ENCODE peak calls at places on chromosome 4, in six cellular contexts. One of them, this sample, is unnamed. For H3K4me1 and H3K9me3, the result is how much of the 10 kb centered on the place peaks cover.

GRCh38 chr4:174318829-174319764 is 35.4 kb downstream of the CEP44 start:
- DNase-seq in cardiac muscle cell: peak
- DNase-seq in right lobe of liver: no peak
- DNase-seq in body of pancreas: no peak
- DNase-seq in heart right ventricle: no peak
- DNase-seq in colonic mucosa: no peak
- DNase-seq in this sample: no peak

GRCh38 chr4:38318737-38319455 is 345.1 kb upstream of the KLF3 start:
- DNase-seq in right lobe of liver: peak
- DNase-seq in body of pancreas: peak
- DNase-seq in heart right ventricle: peak
- DNase-seq in cardiac muscle cell: peak
- DNase-seq in colonic mucosa: peak
- DNase-seq in this sample: peak

GRCh38 chr4:148145475-148145874 is 296.7 kb downstream of the NR3C2 start:
- DNase-seq in body of pancreas: no peak
- DNase-seq in colonic mucosa: no peak
- DNase-seq in right lobe of liver: no peak
- DNase-seq in cardiac muscle cell: no peak
- DNase-seq in heart right ventricle: no peak
- DNase-seq in this sample: no peak

GRCh38 chr4:186920486-186920885 is 196.8 kb upstream of the FAT1 start:
- DNase-seq in colonic mucosa: no peak
- DNase-seq in body of pancreas: no peak
- DNase-seq in cardiac muscle cell: no peak
- DNase-seq in right lobe of liver: no peak
- DNase-seq in heart right ventricle: no peak
- DNase-seq in this sample: no peak

GRCh38 chr4:109296545-109296944 is 5.9 kb downstream of the COL25A1 start:
- DNase-seq in cardiac muscle cell: no peak
- DNase-seq in heart right ventricle: no peak
- DNase-seq in body of pancreas: no peak
- DNase-seq in colonic mucosa: no peak
- DNase-seq in right lobe of liver: no peak
- DNase-seq in this sample: no peak

GRCh38 chr4:74874785-74875367 is 58.0 kb upstream of the PARM1 start:
- DNase-seq in cardiac muscle cell: peak
- DNase-seq in heart right ventricle: no peak
- DNase-seq in body of pancreas: peak
- DNase-seq in right lobe of liver: no peak
- DNase-seq in colonic mucosa: peak
- DNase-seq in this sample: no peak

GRCh38 chr4:21949073-21949457 is 493 bp upstream of the KCNIP4 start:
- DNase-seq in body of pancreas: peak
- DNase-seq in right lobe of liver: peak
- DNase-seq in colonic mucosa: peak
- DNase-seq in cardiac muscle cell: peak
- DNase-seq in heart right ventricle: peak
- DNase-seq in this sample: peak

GRCh38 chr4:170978990-170979389 is 834.2 kb upstream of the GALNTL6 start:
- DNase-seq in body of pancreas: no peak
- DNase-seq in right lobe of liver: no peak
- DNase-seq in cardiac muscle cell: no peak
- DNase-seq in heart right ventricle: no peak
- DNase-seq in colonic mucosa: no peak
- DNase-seq in this sample: no peak

GRCh38 chr4:120673696-120674095 is 248.8 kb downstream of the PRDM5 start:
- DNase-seq in colonic mucosa: no peak
- DNase-seq in right lobe of liver: no peak
- DNase-seq in body of pancreas: no peak
- DNase-seq in heart right ventricle: no peak
- DNase-seq in cardiac muscle cell: no peak
- DNase-seq in this sample: no peak

GRCh38 chr4:36039031-36039430 is 205.3 kb downstream of the ARAP2 start:
- DNase-seq in colonic mucosa: peak
- DNase-seq in heart right ventricle: no peak
- DNase-seq in right lobe of liver: no peak
- DNase-seq in cardiac muscle cell: no peak
- DNase-seq in body of pancreas: no peak
- DNase-seq in this sample: no peak

GRCh38 chr4:74632634-74633033 is 161.7 kb downstream of the BTC start:
- DNase-seq in cardiac muscle cell: no peak
- DNase-seq in colonic mucosa: peak
- DNase-seq in heart right ventricle: no peak
- DNase-seq in body of pancreas: no peak
- DNase-seq in right lobe of liver: peak
- DNase-seq in this sample: peak

GRCh38 chr4:147498031-147498700 is 17.3 kb downstream of the EDNRA start:
- DNase-seq in right lobe of liver: no peak
- DNase-seq in colonic mucosa: no peak
- DNase-seq in body of pancreas: no peak
- DNase-seq in heart right ventricle: no peak
- DNase-seq in cardiac muscle cell: no peak
- DNase-seq in this sample: no peak

GRCh38 chr4:128600410-128600809 is 209.1 kb upstream of the JADE1 start:
- DNase-seq in body of pancreas: peak
- DNase-seq in cardiac muscle cell: no peak
- DNase-seq in colonic mucosa: no peak
- DNase-seq in heart right ventricle: peak
- DNase-seq in right lobe of liver: no peak
- DNase-seq in this sample: no peak

GRCh38 chr4:5027366-5027765 is 8.1 kb upstream of the CYTL1 start:
- DNase-seq in heart right ventricle: no peak
- DNase-seq in colonic mucosa: no peak
- DNase-seq in body of pancreas: no peak
- DNase-seq in right lobe of liver: no peak
- DNase-seq in cardiac muscle cell: no peak
- DNase-seq in this sample: no peak

GRCh38 chr4:960140-960735 is 13.1 kb downstream of the DGKQ start:
- DNase-seq in cardiac muscle cell: no peak
- DNase-seq in heart right ventricle: no peak
- DNase-seq in body of pancreas: no peak
- DNase-seq in colonic mucosa: no peak
- DNase-seq in right lobe of liver: no peak
- DNase-seq in this sample: no peak

GRCh38 chr4:6991249-6991648 is 51.9 kb upstream of the TADA2B start:
- DNase-seq in right lobe of liver: no peak
- DNase-seq in cardiac muscle cell: no peak
- DNase-seq in heart right ventricle: no peak
- DNase-seq in body of pancreas: no peak
- DNase-seq in colonic mucosa: no peak
- DNase-seq in this sample: no peak
- H3K4me1 ChIP-seq in right lobe of liver: under half
- H3K4me1 ChIP-seq in cardiac muscle cell: under half
- H3K4me1 ChIP-seq in heart right ventricle: under half
- H3K4me1 ChIP-seq in body of pancreas: under half
- H3K4me1 ChIP-seq in colonic mucosa: under half
- H3K4me1 ChIP-seq in this sample: under half

GRCh38 chr4:103098331-103098730 is 1.3 kb downstream of the BDH2 start:
- DNase-seq in right lobe of liver: no peak
- DNase-seq in cardiac muscle cell: no peak
- DNase-seq in colonic mucosa: no peak
- DNase-seq in heart right ventricle: no peak
- DNase-seq in body of pancreas: no peak
- DNase-seq in this sample: no peak

GRCh38 chr4:103100691-103101090 is 1.1 kb upstream of the BDH2 start:
- DNase-seq in right lobe of liver: no peak
- DNase-seq in body of pancreas: no peak
- DNase-seq in heart right ventricle: no peak
- DNase-seq in cardiac muscle cell: no peak
- DNase-seq in colonic mucosa: no peak
- DNase-seq in this sample: no peak

GRCh38 chr4:103097112-103097511 is 2.5 kb downstream of the BDH2 start:
- DNase-seq in cardiac muscle cell: no peak
- DNase-seq in body of pancreas: peak
- DNase-seq in heart right ventricle: no peak
- DNase-seq in colonic mucosa: no peak
- DNase-seq in right lobe of liver: no peak
- DNase-seq in this sample: no peak

GRCh38 chr4:103099691-103100392 is at the start of gene BDH2:
- DNase-seq in body of pancreas: peak
- DNase-seq in right lobe of liver: no peak
- DNase-seq in colonic mucosa: peak
- DNase-seq in heart right ventricle: no peak
- DNase-seq in cardiac muscle cell: peak
- DNase-seq in this sample: no peak

GRCh38 chr4:103098746-103099421 is 750 bp downstream of the BDH2 start:
- DNase-seq in heart right ventricle: no peak
- DNase-seq in right lobe of liver: no peak
- DNase-seq in body of pancreas: no peak
- DNase-seq in colonic mucosa: no peak
- DNase-seq in cardiac muscle cell: peak
- DNase-seq in this sample: no peak
- H3K27ac ChIP-seq in heart right ventricle: peak
- H3K27ac ChIP-seq in right lobe of liver: peak
- H3K27ac ChIP-seq in body of pancreas: peak
- H3K27ac ChIP-seq in colonic mucosa: peak
- H3K27ac ChIP-seq in cardiac muscle cell: no peak
- H3K27ac ChIP-seq in this sample: no peak

GRCh38 chr4:25238052-25238451 is 4.2 kb downstream of the PI4K2B start:
- DNase-seq in cardiac muscle cell: no peak
- DNase-seq in body of pancreas: no peak
- DNase-seq in colonic mucosa: no peak
- DNase-seq in heart right ventricle: no peak
- DNase-seq in right lobe of liver: no peak
- DNase-seq in this sample: no peak
- H3K9me3 ChIP-seq in cardiac muscle cell: under half
- H3K9me3 ChIP-seq in body of pancreas: under half
- H3K9me3 ChIP-seq in colonic mucosa: under half
- H3K9me3 ChIP-seq in heart right ventricle: under half
- H3K9me3 ChIP-seq in right lobe of liver: under half
- H3K9me3 ChIP-seq in this sample: under half

GRCh38 chr4:87067120-87067885 is 132.5 kb downstream of the AFF1 start:
- DNase-seq in heart right ventricle: no peak
- DNase-seq in colonic mucosa: no peak
- DNase-seq in body of pancreas: no peak
- DNase-seq in cardiac muscle cell: no peak
- DNase-seq in right lobe of liver: no peak
- DNase-seq in this sample: no peak

GRCh38 chr4:87071401-87071800 is 136.6 kb downstream of the AFF1 start:
- DNase-seq in colonic mucosa: peak
- DNase-seq in body of pancreas: peak
- DNase-seq in cardiac muscle cell: no peak
- DNase-seq in heart right ventricle: no peak
- DNase-seq in right lobe of liver: peak
- DNase-seq in this sample: no peak

GRCh38 chr4:87066403-87067119 is 131.8 kb downstream of the AFF1 start:
- DNase-seq in cardiac muscle cell: peak
- DNase-seq in right lobe of liver: no peak
- DNase-seq in body of pancreas: no peak
- DNase-seq in colonic mucosa: no peak
- DNase-seq in heart right ventricle: no peak
- DNase-seq in this sample: no peak

GRCh38 chr4:87069037-87069742 is 134.4 kb downstream of the AFF1 start:
- DNase-seq in body of pancreas: no peak
- DNase-seq in cardiac muscle cell: no peak
- DNase-seq in right lobe of liver: no peak
- DNase-seq in heart right ventricle: no peak
- DNase-seq in colonic mucosa: no peak
- DNase-seq in this sample: no peak

DNA sequence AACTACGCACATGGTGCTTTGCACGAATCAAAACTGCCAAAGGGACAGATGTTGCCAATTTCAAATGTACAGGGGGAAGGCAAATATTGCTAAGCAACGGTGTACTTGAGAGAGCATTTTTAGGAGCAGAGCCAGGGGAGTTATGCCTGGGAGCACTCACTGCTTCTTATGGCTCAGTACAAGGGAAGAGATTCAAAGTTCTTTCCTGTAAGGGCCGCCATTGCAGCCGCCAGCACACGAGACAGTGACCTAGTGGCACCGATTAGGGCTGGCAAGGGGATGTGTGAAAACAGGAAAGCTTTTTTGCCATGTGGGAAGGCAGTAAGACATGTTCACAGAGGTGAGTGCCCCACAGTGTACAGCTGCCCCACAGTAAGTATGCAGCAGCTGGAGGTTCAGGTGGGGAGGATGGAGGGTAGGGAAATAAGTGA is 133.8 kb downstream of the AFF1 start:
- DNase-seq in body of pancreas: peak
- DNase-seq in heart right ventricle: no peak
- DNase-seq in right lobe of liver: no peak
- DNase-seq in cardiac muscle cell: no peak
- DNase-seq in colonic mucosa: no peak
- DNase-seq in this sample: no peak
- H3K4me1 ChIP-seq in body of pancreas: under half
- H3K4me1 ChIP-seq in heart right ventricle: under half
- H3K4me1 ChIP-seq in right lobe of liver: under half
- H3K4me1 ChIP-seq in cardiac muscle cell: under half
- H3K4me1 ChIP-seq in colonic mucosa: under half
- H3K4me1 ChIP-seq in this sample: under half